ENCODE peak calls at places on chromosomes 2 and 18, in four cellular contexts. X is cardiac muscle cell, N is lower leg skin, O is foreskin keratinocyte. E is an unnamed sample.
A peak's percentile ranks its signal among the peaks of the same experiment; 100 is the strongest.

GRCh38 chr18:47817017-47817911 is 113.2 kb downstream of the SMAD2 start:
- DNase-seq in X (no peak), N (no peak), O (no peak), E (no peak)

GRCh38 chr2:120503206-120503792 is 157.4 kb downstream of the INHBB start:
- DNase-seq in X (no peak), N (no peak), O (no peak), E (no peak)

GRCh38 chr18:45662468-45662867 is 47.2 kb downstream of the SLC14A2 start:
- DNase-seq in X (no peak), N (no peak), O (peak; percentile 39), E (no peak)

GRCh38 chr2:68185541-68186164 is 28.0 kb downstream of the PNO1 start:
- DNase-seq in X (peak; percentile 62), N (no peak), O (no peak), E (no peak)

GRCh38 chr2:188338463-188338862 is 46.8 kb downstream of the GULP1 start:
- DNase-seq in X (no peak), N (no peak), O (no peak), E (no peak)

GRCh38 chr2:11343344-11343625 is 1.2 kb downstream of the ROCK2 start:
- DNase-seq in X (no peak), N (no peak), O (peak; percentile 25), E (no peak)

GRCh38 chr2:64937341-64938230 is 51.6 kb upstream of the SLC1A4 start:
- DNase-seq in X (no peak), N (peak; percentile 88), O (no peak), E (no peak)

GRCh38 chr2:104286806-104287205 is 567.1 kb upstream of the POU3F3 start:
- DNase-seq in X (peak; percentile 5), N (no peak), O (no peak), E (no peak)

GRCh38 chr2:88692187-88692586 is 714 bp downstream of the RPIA start:
- DNase-seq in X (peak; percentile 49), N (peak; percentile 91), O (peak; percentile 15), E (no peak)

GRCh38 chr2:6880200-6880733 is 2.7 kb downstream of the RSAD2 start:
- DNase-seq in X (no peak), N (no peak), O (no peak), E (no peak)

GRCh38 chr2:146412625-146413024 is 1432.2 kb upstream of the ACVR2A start:
- DNase-seq in X (no peak), N (no peak), O (no peak), E (no peak)
- TF ChIP-seq CTCF in X (no peak), N (no peak), O (no peak), E (no peak)

GRCh38 chr2:58553937-58554336 is 312.8 kb upstream of the FANCL start:
- DNase-seq in X (peak; percentile 23), N (no peak), O (no peak), E (no peak)
- TF ChIP-seq CTCF in X (peak; percentile 3), N (no peak), O (peak; percentile 50), E (no peak)

GRCh38 chr2:80292474-80292873 is 12.1 kb downstream of the LRRTM1 start:
- DNase-seq in X (no peak), N (no peak), O (no peak), E (no peak)

GRCh38 chr2:80293026-80293425 is 11.5 kb downstream of the LRRTM1 start:
- DNase-seq in X (no peak), N (no peak), O (no peak), E (no peak)

GRCh38 chr2:80288576-80288975 is 16.0 kb downstream of the LRRTM1 start:
- DNase-seq in X (peak; percentile 47), N (no peak), O (no peak), E (no peak)
- TF ChIP-seq CTCF in X (no peak), N (no peak), O (no peak), E (no peak)

DNA sequence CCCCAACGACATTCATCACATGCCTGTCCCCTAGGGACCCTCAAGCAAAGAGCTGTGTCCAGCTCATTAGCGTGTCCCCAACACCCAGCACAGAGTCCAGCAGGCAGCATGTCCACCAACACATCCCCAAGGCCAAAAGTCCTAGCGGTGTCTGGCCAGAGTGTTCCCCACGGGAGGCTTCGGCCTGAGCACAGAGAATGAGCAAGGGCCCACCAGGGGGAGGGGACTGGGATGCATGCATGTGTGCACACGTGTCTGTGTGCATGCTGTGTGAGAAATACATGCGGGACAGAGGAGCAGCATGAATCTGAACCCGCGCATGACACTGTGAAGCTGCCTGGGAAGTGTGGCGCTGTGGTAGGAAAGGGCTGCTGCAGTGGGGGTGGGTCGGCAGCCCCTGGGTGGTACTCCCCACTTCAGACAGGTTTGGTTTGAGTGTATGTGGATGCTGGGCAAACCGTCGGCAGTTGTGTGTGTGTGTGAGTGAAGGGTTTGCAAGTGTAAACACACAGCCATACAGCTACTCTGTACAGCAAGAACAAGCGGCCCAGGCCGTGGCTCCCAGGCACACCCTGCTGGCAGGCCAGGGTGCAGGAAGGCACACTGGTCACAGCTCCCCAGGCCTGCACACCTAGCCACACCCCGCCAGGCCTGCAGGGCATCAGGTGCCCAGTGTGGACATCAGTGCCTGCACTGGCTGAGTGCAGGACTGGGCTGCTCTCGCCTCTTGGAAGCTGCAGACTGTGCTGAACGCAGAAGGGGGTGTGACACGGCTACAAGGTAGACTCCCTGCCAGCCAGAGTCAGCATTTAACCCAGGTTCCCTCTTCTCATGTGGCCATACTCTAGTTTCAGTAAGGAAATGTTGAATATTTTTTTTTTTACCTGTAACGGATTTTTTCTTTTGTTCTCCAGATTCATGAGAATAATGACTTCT is 19.5 kb upstream of the HES6 start:
- DNase-seq in X (no peak), N (no peak), O (no peak), E (no peak)
- TF ChIP-seq CTCF in X (peak; percentile 15), N (no peak), O (peak; percentile 32), E (no peak)